ENCODE peak calls at places on chromosomes 5 and 9, in six cellular contexts. Z, C, J, S, A and Q are unnamed samples.

GRCh38 chr9:14043491-14043890 is 270.4 kb downstream of the NFIB start:
- DNase-seq in C (no peak), A (no peak), Z (no peak), J (no peak), S (no peak), Q (no peak)

GRCh38 chr9:104748359-104749031 is 1.0 kb downstream of the NIPSNAP3A start:
- DNase-seq in Z (no peak), S (no peak), A (peak; percentile 13), J (no peak), C (no peak), Q (no peak)

GRCh38 chr5:120655828-120656435 is 191.8 kb downstream of the PRR16 start:
- DNase-seq in S (peak; percentile 36), A (peak; percentile 22), Z (peak; percentile 4), J (peak; percentile 52), C (peak; percentile 66), Q (no peak)

GRCh38 chr5:181159286-181160143 is 12.1 kb downstream of the OR2V2 start:
- DNase-seq in A (peak; percentile 60), J (peak; percentile 87), S (peak; percentile 94), C (peak; percentile 82), Z (peak; percentile 82), Q (no peak)

GRCh38 chr5:97425511-97425910 is 242.5 kb upstream of the RIOK2 start:
- DNase-seq in Z (peak; percentile 8), J (peak; percentile 61), C (peak; percentile 53), A (peak; percentile 16), S (no peak), Q (peak; percentile 5)

GRCh38 chr5:137660349-137660817 is 75.5 kb downstream of the KLHL3 start:
- DNase-seq in C (peak; percentile 78), A (peak; percentile 81), Z (peak; percentile 66), S (peak; percentile 76), J (peak; percentile 93), Q (peak; percentile 74)

GRCh38 chr9:134955156-134955555 is 37.4 kb upstream of the FCN1 start:
- DNase-seq in S (no peak), A (no peak), Z (no peak), J (no peak), C (no peak), Q (no peak)

GRCh38 chr5:65818592-65818991 is 96.6 kb downstream of the NLN start:
- DNase-seq in C (peak; percentile 20), J (no peak), S (peak; percentile 84), A (no peak), Z (no peak), Q (no peak)

GRCh38 chr5:37703841-37704241 is 136.0 kb downstream of the GDNF start:
- DNase-seq in C (no peak), J (no peak), A (peak; percentile 78), S (no peak), Z (no peak), Q (no peak)

GRCh38 chr5:67577424-67577823 is 380.8 kb upstream of the CD180 start:
- DNase-seq in S (no peak), J (no peak), Z (no peak), A (peak; percentile 38), C (no peak), Q (no peak)

GRCh38 chr9:86352440-86353106 is 1.6 kb downstream of the TUT7 start:
- DNase-seq in A (no peak), C (no peak), S (no peak), J (no peak), Z (no peak), Q (no peak)

GRCh38 chr5:11564716-11565115 is 339.5 kb downstream of the CTNND2 start:
- DNase-seq in A (no peak), C (peak; percentile 14), J (no peak), S (no peak), Z (no peak), Q (no peak)

GRCh38 chr5:3312299-3312698 is 283.3 kb upstream of the IRX1 start:
- DNase-seq in C (no peak), A (no peak), Z (no peak), J (no peak), S (no peak), Q (no peak)

GRCh38 chr9:85610074-85610855 is 131.5 kb downstream of the AGTPBP1 start:
- DNase-seq in J (peak; percentile 78), S (peak; percentile 38), A (peak; percentile 82), C (peak; percentile 76), Z (peak; percentile 66), Q (peak; percentile 54)

GRCh38 chr9:18261143-18261542 is 212.8 kb upstream of the ADAMTSL1 start:
- DNase-seq in J (no peak), Z (no peak), C (no peak), A (no peak), S (no peak), Q (no peak)

GRCh38 chr5:372911-373709 is 51.6 kb downstream of the AHRR start:
- DNase-seq in C (no peak), Z (no peak), J (no peak), S (peak; percentile 13), A (no peak), Q (no peak)

GRCh38 chr5:43020294-43020711 is 19.8 kb downstream of the ANXA2R start:
- DNase-seq in Z (no peak), C (peak; percentile 70), A (peak; percentile 59), J (peak; percentile 67), S (peak; percentile 32), Q (no peak)

GRCh38 chr5:176775409-176775808 is 35.0 kb upstream of the UNC5A start:
- DNase-seq in Z (no peak), J (no peak), C (no peak), S (no peak), A (no peak), Q (no peak)

GRCh38 chr9:73347720-73348119 is 196.1 kb downstream of the ANXA1 start:
- DNase-seq in A (no peak), S (no peak), C (no peak), Z (no peak), J (peak; percentile 2), Q (no peak)

GRCh38 chr9:8809747-8810146 is 1010.2 kb upstream of the DMAC1 start:
- DNase-seq in J (no peak), C (no peak), S (no peak), A (no peak), Z (no peak), Q (no peak)

GRCh38 chr9:34049630-34050384 is 1.1 kb upstream of the UBAP2 start:
- DNase-seq in C (peak; percentile 24), S (peak; percentile 24), J (peak; percentile 88), A (no peak), Z (no peak), Q (no peak)

GRCh38 chr9:20043461-20043860 is 254.6 kb upstream of the SLC24A2 start:
- DNase-seq in J (no peak), C (no peak), A (no peak), S (no peak), Z (no peak), Q (no peak)

GRCh38 chr9:89189215-89189614 is 10.6 kb upstream of the SHC3 start:
- DNase-seq in C (no peak), S (no peak), J (peak; percentile 14), A (no peak), Z (no peak), Q (no peak)

GRCh38 chr9:76049341-76049740 is 158.9 kb downstream of the PCSK5 start:
- DNase-seq in C (no peak), J (peak; percentile 63), A (no peak), S (peak; percentile 86), Z (no peak), Q (no peak)

GRCh38 chr9:130860458-130861316 is 25.6 kb downstream of the ABL1 start:
- DNase-seq in A (peak; percentile 99), C (peak; percentile 43), S (peak; percentile 38), J (peak; percentile 61), Z (no peak), Q (no peak)

GRCh38 chr5:179273441-179274145 is 71.7 kb downstream of the ADAMTS2 start:
- DNase-seq in Z (no peak), S (no peak), A (no peak), C (no peak), J (no peak), Q (no peak)

GRCh38 chr9:71675857-71676165 is 92.5 kb downstream of the CEMIP2 start:
- DNase-seq in Z (no peak), C (no peak), J (no peak), S (no peak), A (no peak), Q (no peak)

GRCh38 chr5:91223886-91224285 is 159.2 kb downstream of the ARRDC3 start:
- DNase-seq in S (no peak), C (no peak), Z (no peak), J (no peak), A (peak; percentile 9), Q (no peak)

GRCh38 chr9:137544176-137544755 is 5.9 kb downstream of the PNPLA7 start:
- DNase-seq in A (no peak), Z (no peak), C (no peak), S (no peak), J (no peak), Q (no peak)

GRCh38 chr5:76532061-76532460 is 91.1 kb downstream of the F2RL2 start:
- DNase-seq in A (no peak), J (no peak), C (no peak), Z (no peak), S (no peak), Q (no peak)

GRCh38 chr5:32710335-32710858 is 724 bp upstream of the NPR3 start:
- DNase-seq in A (no peak), J (peak; percentile 39), C (peak; percentile 58), S (no peak), Z (peak; percentile 51), Q (no peak)
- H3K9ac ChIP-seq in A (peak overlapping the region; percentile 82), J (peak overlapping the region; percentile 26), C (no peak overlapping the region), S (peak overlapping the region; percentile 58), Z (no peak overlapping the region), Q (peak overlapping the region; percentile 32)

DNA sequence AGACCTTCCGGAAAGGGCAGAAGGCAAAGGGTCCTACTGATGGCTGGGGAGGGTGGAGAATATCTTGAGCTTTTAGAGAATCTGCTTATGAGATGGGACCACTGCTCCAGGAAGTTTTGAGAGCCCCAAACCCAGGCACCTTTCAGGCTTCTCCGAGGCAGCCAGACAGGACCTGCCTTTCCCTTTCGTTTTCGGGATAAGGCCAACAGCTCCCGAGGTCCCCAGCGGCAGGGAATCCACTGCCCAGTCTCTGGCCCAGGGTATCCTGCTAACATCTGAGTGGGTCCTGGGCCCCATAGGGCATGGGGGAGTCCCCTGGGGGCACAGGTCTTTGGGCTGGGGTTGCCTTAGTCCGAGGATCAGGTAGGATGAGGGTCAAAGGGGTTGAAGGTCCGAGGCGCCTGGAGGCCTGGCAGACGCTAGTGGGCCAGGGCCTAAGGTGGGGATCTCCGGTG is 3.3 kb downstream of the PITX1 start:
- DNase-seq in J (peak; percentile 88), A (no peak), S (no peak), C (peak; percentile 51), Z (no peak), Q (no peak)
- H3K9ac ChIP-seq in J (peak overlapping the region; percentile 49), A (peak overlapping the region; percentile 95), S (peak overlapping the region; percentile 65), C (no peak overlapping the region), Z (no peak overlapping the region), Q (peak overlapping the region; percentile 22)

DNA sequence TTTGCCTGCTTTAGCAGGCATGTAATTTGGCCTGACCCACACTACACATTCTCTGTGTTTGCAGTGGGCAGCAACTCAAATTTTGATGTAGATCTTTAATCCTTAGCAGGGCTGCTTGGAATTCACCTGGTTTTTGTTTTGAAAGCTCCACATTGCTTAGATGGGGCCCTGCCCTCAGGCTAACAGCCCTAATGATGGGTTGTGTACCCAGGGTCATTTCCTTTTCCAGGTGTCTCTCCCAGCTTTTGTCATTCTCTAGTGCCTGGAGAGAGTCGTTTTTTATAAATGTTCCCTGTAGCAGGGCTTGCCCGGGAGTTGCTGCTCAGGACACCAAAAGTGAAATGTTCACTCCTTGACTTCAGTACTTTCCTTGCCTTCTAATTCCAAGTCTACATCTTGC is 126.3 kb downstream of the TRIO start:
- DNase-seq in C (no peak), Z (no peak), A (no peak), S (no peak), J (peak; percentile 75), Q (no peak)
- H3K9ac ChIP-seq in C (no peak overlapping the region), Z (no peak overlapping the region), A (peak overlapping the region; percentile 59), S (peak overlapping the region; percentile 36), J (peak overlapping the region; percentile 2), Q (no peak overlapping the region)

GRCh38 chr5:147568710-147569109 is 58.8 kb upstream of the DPYSL3 start:
- DNase-seq in C (peak; percentile 21), Z (no peak), S (no peak), J (peak; percentile 11), A (no peak), Q (no peak)
- H3K9ac ChIP-seq in C (no peak overlapping the region), Z (no peak overlapping the region), S (no peak overlapping the region), J (no peak overlapping the region), A (no peak overlapping the region), Q (no peak overlapping the region)